ENCODE peak calls at places on chromosome X, in six cellular contexts. One of them, this sample, is unnamed. For H3K36me3 and H3K4me1, the result is how much of the 10 kb centered on the place peaks cover.

GRCh38 chrX:31715675-31716074 is 643.8 kb upstream of the FTHL17 start:
- DNase-seq in mesenchymal stem cell: peak
- DNase-seq in ovary: no peak
- DNase-seq in CD8-positive, alpha-beta memory T cell: no peak
- DNase-seq in mucosa of descending colon: no peak
- DNase-seq in heart right ventricle: no peak
- DNase-seq in this sample: no peak

GRCh38 chrX:129663171-129663570 is 8.4 kb upstream of the APLN start:
- DNase-seq in mesenchymal stem cell: peak
- DNase-seq in ovary: no peak
- DNase-seq in CD8-positive, alpha-beta memory T cell: no peak
- DNase-seq in mucosa of descending colon: no peak
- DNase-seq in heart right ventricle: peak
- DNase-seq in this sample: no peak

GRCh38 chrX:101287402-101287801 is 3.7 kb downstream of the TAF7L start:
- DNase-seq in mesenchymal stem cell: peak
- DNase-seq in ovary: no peak
- DNase-seq in CD8-positive, alpha-beta memory T cell: no peak
- DNase-seq in mucosa of descending colon: peak
- DNase-seq in heart right ventricle: peak
- DNase-seq in this sample: no peak

GRCh38 chrX:97751735-97752134 is 868.0 kb downstream of the RPA4 start:
- DNase-seq in mesenchymal stem cell: no peak
- DNase-seq in ovary: no peak
- DNase-seq in CD8-positive, alpha-beta memory T cell: no peak
- DNase-seq in mucosa of descending colon: no peak
- DNase-seq in heart right ventricle: no peak
- DNase-seq in this sample: no peak

GRCh38 chrX:123184199-123184857 is at the start of gene GRIA3:
- DNase-seq in mesenchymal stem cell: peak
- DNase-seq in ovary: peak
- DNase-seq in CD8-positive, alpha-beta memory T cell: no peak
- DNase-seq in mucosa of descending colon: no peak
- DNase-seq in heart right ventricle: no peak
- DNase-seq in this sample: no peak

GRCh38 chrX:104141087-104141760 is 15.6 kb downstream of the SLC25A53 start:
- DNase-seq in mesenchymal stem cell: no peak
- DNase-seq in ovary: no peak
- DNase-seq in CD8-positive, alpha-beta memory T cell: no peak
- DNase-seq in mucosa of descending colon: no peak
- DNase-seq in heart right ventricle: no peak
- DNase-seq in this sample: no peak

GRCh38 chrX:34197946-34198345 is 65.8 kb upstream of the FAM47A start:
- DNase-seq in mesenchymal stem cell: no peak
- DNase-seq in ovary: no peak
- DNase-seq in CD8-positive, alpha-beta memory T cell: no peak
- DNase-seq in mucosa of descending colon: no peak
- DNase-seq in heart right ventricle: no peak
- DNase-seq in this sample: no peak

GRCh38 chrX:1483843-1484637 is 31.3 kb upstream of the ASMTL start:
- DNase-seq in mesenchymal stem cell: no peak
- DNase-seq in ovary: no peak
- DNase-seq in CD8-positive, alpha-beta memory T cell: no peak
- DNase-seq in mucosa of descending colon: no peak
- DNase-seq in heart right ventricle: peak
- DNase-seq in this sample: no peak

GRCh38 chrX:48737213-48737938 is 24.2 kb upstream of the GLOD5 start:
- DNase-seq in mesenchymal stem cell: peak
- DNase-seq in ovary: peak
- DNase-seq in CD8-positive, alpha-beta memory T cell: peak
- DNase-seq in mucosa of descending colon: peak
- DNase-seq in heart right ventricle: peak
- DNase-seq in this sample: peak

GRCh38 chrX:136636121-136636520 is 11.8 kb upstream of the CD40LG start:
- DNase-seq in mesenchymal stem cell: no peak
- DNase-seq in ovary: no peak
- DNase-seq in CD8-positive, alpha-beta memory T cell: no peak
- DNase-seq in mucosa of descending colon: no peak
- DNase-seq in heart right ventricle: no peak
- DNase-seq in this sample: no peak

GRCh38 chrX:103779156-103779555 is 2.5 kb downstream of the PLP1 start:
- DNase-seq in mesenchymal stem cell: no peak
- DNase-seq in ovary: no peak
- DNase-seq in CD8-positive, alpha-beta memory T cell: no peak
- DNase-seq in mucosa of descending colon: no peak
- DNase-seq in heart right ventricle: no peak
- DNase-seq in this sample: no peak

GRCh38 chrX:133645977-133646750 is 230.9 kb upstream of the GPC4 start:
- DNase-seq in mesenchymal stem cell: peak
- DNase-seq in ovary: no peak
- DNase-seq in CD8-positive, alpha-beta memory T cell: no peak
- DNase-seq in mucosa of descending colon: no peak
- DNase-seq in heart right ventricle: no peak
- DNase-seq in this sample: no peak

GRCh38 chrX:15146515-15146914 is 123.4 kb downstream of the ASB9 start:
- DNase-seq in mesenchymal stem cell: peak
- DNase-seq in ovary: peak
- DNase-seq in CD8-positive, alpha-beta memory T cell: no peak
- DNase-seq in mucosa of descending colon: peak
- DNase-seq in heart right ventricle: no peak
- DNase-seq in this sample: peak

GRCh38 chrX:49303346-49303745 is at the start of gene GAGE10:
- DNase-seq in mesenchymal stem cell: no peak
- DNase-seq in ovary: no peak
- DNase-seq in CD8-positive, alpha-beta memory T cell: no peak
- DNase-seq in mucosa of descending colon: no peak
- DNase-seq in heart right ventricle: no peak
- DNase-seq in this sample: no peak

DNA sequence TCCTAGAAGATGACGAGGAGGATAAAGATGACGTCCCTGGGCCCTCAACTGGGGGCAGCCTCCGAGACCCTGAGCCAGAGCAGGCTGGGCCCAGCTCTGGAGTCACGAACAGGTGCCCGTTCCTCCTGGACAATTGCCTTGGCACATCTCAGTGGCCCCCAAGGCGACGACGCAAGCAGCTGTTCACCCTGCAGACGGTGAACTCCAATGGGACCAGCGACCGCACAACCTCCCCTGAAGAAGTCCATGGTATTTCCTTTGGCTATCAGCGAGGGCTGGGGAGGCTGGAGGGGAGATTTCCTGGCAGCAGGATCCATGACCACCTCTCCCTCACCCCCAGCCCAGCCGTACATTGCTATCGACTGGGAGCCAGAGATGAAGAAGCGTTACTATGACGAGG is 11.9 kb downstream of the USP11 start:
- DNase-seq in mesenchymal stem cell: no peak
- DNase-seq in ovary: no peak
- DNase-seq in CD8-positive, alpha-beta memory T cell: no peak
- DNase-seq in mucosa of descending colon: no peak
- DNase-seq in heart right ventricle: no peak
- DNase-seq in this sample: no peak
- H3K36me3 ChIP-seq in mesenchymal stem cell: half or more
- H3K36me3 ChIP-seq in ovary: under half
- H3K36me3 ChIP-seq in CD8-positive, alpha-beta memory T cell: under half
- H3K36me3 ChIP-seq in mucosa of descending colon: under half
- H3K36me3 ChIP-seq in heart right ventricle: half or more
- H3K36me3 ChIP-seq in this sample: under half

DNA sequence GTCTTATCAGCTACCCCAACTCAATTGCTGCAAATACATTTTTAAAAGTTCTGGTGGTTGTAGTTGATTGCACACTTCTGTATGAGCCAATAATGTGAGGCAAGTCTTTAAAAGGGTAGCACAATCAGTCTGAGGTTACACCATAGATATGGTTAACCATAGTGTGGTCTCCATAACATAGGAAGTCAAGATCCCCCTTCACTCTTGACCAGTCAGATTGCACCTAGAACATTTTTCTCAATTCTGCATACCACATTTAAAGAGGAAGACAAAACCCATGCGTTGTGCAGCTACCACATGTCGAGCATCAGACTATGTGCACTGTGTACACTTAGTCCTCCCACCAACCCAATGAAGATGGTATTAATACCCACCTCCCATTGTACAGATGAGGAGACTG is 26.5 kb upstream of the CYBB start:
- DNase-seq in mesenchymal stem cell: no peak
- DNase-seq in ovary: no peak
- DNase-seq in CD8-positive, alpha-beta memory T cell: no peak
- DNase-seq in mucosa of descending colon: no peak
- DNase-seq in heart right ventricle: no peak
- DNase-seq in this sample: no peak
- H3K4me1 ChIP-seq in mesenchymal stem cell: under half
- H3K4me1 ChIP-seq in ovary: under half
- H3K4me1 ChIP-seq in CD8-positive, alpha-beta memory T cell: half or more
- H3K4me1 ChIP-seq in mucosa of descending colon: under half
- H3K4me1 ChIP-seq in heart right ventricle: under half
- H3K4me1 ChIP-seq in this sample: under half

GRCh38 chrX:134776844-134777370 is 118.6 kb upstream of the PLAC1 start:
- DNase-seq in mesenchymal stem cell: no peak
- DNase-seq in ovary: no peak
- DNase-seq in CD8-positive, alpha-beta memory T cell: no peak
- DNase-seq in mucosa of descending colon: no peak
- DNase-seq in heart right ventricle: no peak
- DNase-seq in this sample: no peak
- H3K36me3 ChIP-seq in mesenchymal stem cell: under half
- H3K36me3 ChIP-seq in ovary: under half
- H3K36me3 ChIP-seq in CD8-positive, alpha-beta memory T cell: under half
- H3K36me3 ChIP-seq in mucosa of descending colon: under half
- H3K36me3 ChIP-seq in heart right ventricle: under half
- H3K36me3 ChIP-seq in this sample: under half

GRCh38 chrX:67734111-67734753 is 190.4 kb downstream of the AR start:
- DNase-seq in mesenchymal stem cell: no peak
- DNase-seq in ovary: no peak
- DNase-seq in CD8-positive, alpha-beta memory T cell: no peak
- DNase-seq in mucosa of descending colon: no peak
- DNase-seq in heart right ventricle: no peak
- DNase-seq in this sample: no peak

GRCh38 chrX:67727576-67727975 is 183.8 kb downstream of the AR start:
- DNase-seq in mesenchymal stem cell: no peak
- DNase-seq in ovary: no peak
- DNase-seq in CD8-positive, alpha-beta memory T cell: no peak
- DNase-seq in mucosa of descending colon: no peak
- DNase-seq in heart right ventricle: no peak
- DNase-seq in this sample: no peak

DNA sequence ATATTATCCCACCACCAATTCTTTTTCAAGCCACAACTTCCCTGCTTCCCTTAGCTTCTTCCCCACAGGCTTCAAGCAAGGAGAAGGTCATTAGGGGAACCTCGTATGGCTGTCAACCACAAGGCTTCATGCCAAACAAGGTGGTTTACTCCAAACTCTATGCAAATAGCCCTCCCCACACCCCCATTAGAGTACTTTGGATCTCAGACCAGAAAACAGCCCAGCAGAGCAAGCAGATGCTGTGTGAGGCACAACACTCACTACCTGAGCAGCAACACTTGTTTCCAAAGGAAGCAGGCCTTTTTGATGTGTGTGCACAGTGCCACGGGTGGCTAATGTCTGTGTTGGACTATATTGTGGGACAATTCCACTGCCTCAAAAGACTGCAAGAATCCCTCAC is 189.0 kb downstream of the AR start:
- DNase-seq in mesenchymal stem cell: no peak
- DNase-seq in ovary: no peak
- DNase-seq in CD8-positive, alpha-beta memory T cell: no peak
- DNase-seq in mucosa of descending colon: no peak
- DNase-seq in heart right ventricle: no peak
- DNase-seq in this sample: no peak
- H3K4me1 ChIP-seq in mesenchymal stem cell: under half
- H3K4me1 ChIP-seq in ovary: under half
- H3K4me1 ChIP-seq in CD8-positive, alpha-beta memory T cell: under half
- H3K4me1 ChIP-seq in mucosa of descending colon: under half
- H3K4me1 ChIP-seq in heart right ventricle: under half
- H3K4me1 ChIP-seq in this sample: under half

GRCh38 chrX:21733705-21734104 is 24.2 kb downstream of the SMPX start:
- DNase-seq in mesenchymal stem cell: no peak
- DNase-seq in ovary: no peak
- DNase-seq in CD8-positive, alpha-beta memory T cell: no peak
- DNase-seq in mucosa of descending colon: no peak
- DNase-seq in heart right ventricle: no peak
- DNase-seq in this sample: no peak

GRCh38 chrX:21725916-21726315 is 32.0 kb downstream of the SMPX start:
- DNase-seq in mesenchymal stem cell: no peak
- DNase-seq in ovary: no peak
- DNase-seq in CD8-positive, alpha-beta memory T cell: no peak
- DNase-seq in mucosa of descending colon: no peak
- DNase-seq in heart right ventricle: no peak
- DNase-seq in this sample: no peak

GRCh38 chrX:21728276-21728968 is 29.5 kb downstream of the SMPX start:
- DNase-seq in mesenchymal stem cell: no peak
- DNase-seq in ovary: no peak
- DNase-seq in CD8-positive, alpha-beta memory T cell: no peak
- DNase-seq in mucosa of descending colon: no peak
- DNase-seq in heart right ventricle: no peak
- DNase-seq in this sample: no peak

GRCh38 chrX:21734175-21734574 is 23.7 kb downstream of the SMPX start:
- DNase-seq in mesenchymal stem cell: no peak
- DNase-seq in ovary: no peak
- DNase-seq in CD8-positive, alpha-beta memory T cell: no peak
- DNase-seq in mucosa of descending colon: no peak
- DNase-seq in heart right ventricle: no peak
- DNase-seq in this sample: no peak

DNA sequence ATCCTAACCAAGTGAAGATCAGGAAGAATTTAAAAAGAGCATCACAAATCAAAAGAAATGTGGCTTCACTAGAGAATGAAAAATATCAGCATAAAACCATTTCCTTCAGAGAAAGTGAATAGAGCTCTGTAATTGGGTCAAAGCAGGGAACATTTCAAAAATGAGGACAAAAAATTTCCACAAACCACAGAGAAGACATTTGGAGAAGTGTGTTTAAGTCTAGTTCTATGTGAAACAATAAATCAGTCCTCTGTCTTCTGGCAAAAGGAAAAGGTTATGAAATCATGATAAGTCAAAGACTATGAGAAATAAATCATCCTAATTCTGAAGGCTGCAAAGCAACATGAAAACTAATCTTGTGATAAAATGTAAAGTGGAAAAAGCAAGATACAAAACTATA is 27.9 kb downstream of the SMPX start:
- DNase-seq in mesenchymal stem cell: no peak
- DNase-seq in ovary: no peak
- DNase-seq in CD8-positive, alpha-beta memory T cell: no peak
- DNase-seq in mucosa of descending colon: no peak
- DNase-seq in heart right ventricle: no peak
- DNase-seq in this sample: no peak
- H3K36me3 ChIP-seq in mesenchymal stem cell: under half
- H3K36me3 ChIP-seq in ovary: under half
- H3K36me3 ChIP-seq in CD8-positive, alpha-beta memory T cell: under half
- H3K36me3 ChIP-seq in mucosa of descending colon: under half
- H3K36me3 ChIP-seq in heart right ventricle: under half
- H3K36me3 ChIP-seq in this sample: under half

GRCh38 chrX:73448379-73448778 is 1.5 kb downstream of the CDX4 start:
- DNase-seq in mesenchymal stem cell: no peak
- DNase-seq in ovary: no peak
- DNase-seq in CD8-positive, alpha-beta memory T cell: no peak
- DNase-seq in mucosa of descending colon: no peak
- DNase-seq in heart right ventricle: no peak
- DNase-seq in this sample: no peak
- H3K4me1 ChIP-seq in mesenchymal stem cell: under half
- H3K4me1 ChIP-seq in ovary: under half
- H3K4me1 ChIP-seq in CD8-positive, alpha-beta memory T cell: under half
- H3K4me1 ChIP-seq in mucosa of descending colon: under half
- H3K4me1 ChIP-seq in heart right ventricle: under half
- H3K4me1 ChIP-seq in this sample: under half

This sample was measured in transverse colon.